ENCODE peak calls at places on chromosomes 1 and 21, in four cellular contexts. One of them, this sample, is unnamed.
A peak's percentile ranks its signal among the peaks of the same experiment; 100 is the strongest.

GRCh38 chr1:16393255-16394177 is 26.5 kb downstream of the SZRD1 start:
- DNase-seq in HCT116: no peak
- DNase-seq in GM23338: no peak
- DNase-seq in OCI-LY7: no peak
- DNase-seq in this sample: no peak

GRCh38 chr21:44365251-44365966 is 12.0 kb downstream of the TRPM2 start:
- DNase-seq in OCI-LY7: no peak
- DNase-seq in GM23338: no peak
- DNase-seq in HCT116: no peak
- DNase-seq in this sample: no peak

GRCh38 chr1:209547626-209548025 is 35.9 kb upstream of the CAMK1G start:
- DNase-seq in GM23338: no peak
- DNase-seq in OCI-LY7: no peak
- DNase-seq in HCT116: no peak
- DNase-seq in this sample: no peak

GRCh38 chr1:77412794-77413530 is 131.1 kb downstream of the AK5 start:
- DNase-seq in OCI-LY7: peak; percentile 81
- DNase-seq in GM23338: peak; percentile 63
- DNase-seq in HCT116: no peak
- DNase-seq in this sample: no peak

GRCh38 chr1:200971955-200972711 is 51.4 kb downstream of the KIF21B start:
- DNase-seq in HCT116: peak; percentile 8
- DNase-seq in OCI-LY7: peak; percentile 54
- DNase-seq in GM23338: peak; percentile 84
- DNase-seq in this sample: peak; percentile 23

GRCh38 chr1:54304518-54304917 is 101.7 kb downstream of the SSBP3 start:
- DNase-seq in GM23338: no peak
- DNase-seq in HCT116: no peak
- DNase-seq in OCI-LY7: no peak
- DNase-seq in this sample: no peak

GRCh38 chr1:36128126-36128904 is 3.3 kb upstream of the COL8A2 start:
- DNase-seq in HCT116: no peak
- DNase-seq in GM23338: no peak
- DNase-seq in OCI-LY7: no peak
- DNase-seq in this sample: no peak

GRCh38 chr1:204320413-204320812 is 39.3 kb downstream of the PLEKHA6 start:
- DNase-seq in GM23338: no peak
- DNase-seq in HCT116: no peak
- DNase-seq in OCI-LY7: no peak
- DNase-seq in this sample: no peak

GRCh38 chr1:85146972-85147359 is 53.9 kb downstream of the SYDE2 start:
- DNase-seq in GM23338: no peak
- DNase-seq in HCT116: no peak
- DNase-seq in OCI-LY7: no peak
- DNase-seq in this sample: peak; percentile 13

GRCh38 chr1:185843297-185843869 is 109.2 kb downstream of the HMCN1 start:
- DNase-seq in HCT116: no peak
- DNase-seq in GM23338: peak; percentile 43
- DNase-seq in OCI-LY7: no peak
- DNase-seq in this sample: no peak

GRCh38 chr1:44076093-44076492 is 42.5 kb upstream of the KLF17 start:
- DNase-seq in OCI-LY7: no peak
- DNase-seq in HCT116: no peak
- DNase-seq in GM23338: no peak
- DNase-seq in this sample: no peak

GRCh38 chr1:39940980-39941871 is 13.7 kb upstream of the MFSD2A start:
- DNase-seq in GM23338: no peak
- DNase-seq in HCT116: no peak
- DNase-seq in OCI-LY7: no peak
- DNase-seq in this sample: no peak

GRCh38 chr1:9275161-9275560 is 17.5 kb upstream of the SPSB1 start:
- DNase-seq in GM23338: no peak
- DNase-seq in HCT116: no peak
- DNase-seq in OCI-LY7: no peak
- DNase-seq in this sample: no peak

GRCh38 chr1:170537798-170538503 is 6.0 kb downstream of the GORAB start:
- DNase-seq in GM23338: no peak
- DNase-seq in HCT116: no peak
- DNase-seq in OCI-LY7: no peak
- DNase-seq in this sample: no peak

GRCh38 chr1:58780586-58781452 is 3.0 kb downstream of the JUN start:
- DNase-seq in OCI-LY7: no peak
- DNase-seq in GM23338: peak; percentile 43
- DNase-seq in HCT116: no peak
- DNase-seq in this sample: no peak

GRCh38 chr1:165686121-165686970 is 12.0 kb downstream of the ALDH9A1 start:
- DNase-seq in OCI-LY7: peak; percentile 50
- DNase-seq in HCT116: no peak
- DNase-seq in GM23338: peak; percentile 57
- DNase-seq in this sample: no peak

GRCh38 chr1:28553229-28553930 is 495 bp downstream of the TRNAU1AP start:
- DNase-seq in GM23338: peak; percentile 68
- DNase-seq in HCT116: no peak
- DNase-seq in OCI-LY7: peak; percentile 59
- DNase-seq in this sample: peak; percentile 62

GRCh38 chr1:179848233-179848632 is 29.4 kb downstream of the TOR1AIP2 start:
- DNase-seq in OCI-LY7: no peak
- DNase-seq in GM23338: no peak
- DNase-seq in HCT116: no peak
- DNase-seq in this sample: no peak

DNA sequence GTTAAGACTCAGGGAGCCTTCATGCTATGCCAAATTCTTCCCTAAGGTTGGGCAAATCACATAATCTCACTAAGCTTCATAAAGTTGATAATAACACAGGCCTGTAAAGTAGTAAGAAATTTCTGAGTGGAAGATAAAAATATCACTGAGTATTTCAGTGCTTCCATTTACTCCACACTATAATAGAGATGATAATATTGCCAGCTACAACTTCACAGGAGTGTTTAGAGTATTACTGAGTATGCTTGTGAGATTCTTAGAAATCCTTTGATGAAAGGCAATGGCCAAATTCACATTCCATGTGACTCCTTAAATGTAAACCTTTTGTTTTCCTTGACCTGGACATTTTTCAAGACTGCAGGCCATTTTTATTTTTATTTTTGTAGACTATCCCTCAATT is 10.4 kb downstream of the ITGB3BP start:
- DNase-seq in GM23338: no peak
- DNase-seq in OCI-LY7: no peak
- DNase-seq in HCT116: no peak
- DNase-seq in this sample: no peak
- H3K9me2 ChIP-seq in GM23338: no peaks in the 10 kb centered on the region
- H3K9me2 ChIP-seq in OCI-LY7: no peaks in the 10 kb centered on the region
- H3K9me2 ChIP-seq in HCT116: no peaks in the 10 kb centered on the region
- H3K9me2 ChIP-seq in this sample: no peaks in the 10 kb centered on the region

GRCh38 chr1:90708826-90709225 is 8.3 kb downstream of the BARHL2 start:
- DNase-seq in HCT116: no peak
- DNase-seq in OCI-LY7: no peak
- DNase-seq in GM23338: no peak
- DNase-seq in this sample: no peak
- H3K4me3 ChIP-seq in HCT116: no peak overlapping the region
- H3K4me3 ChIP-seq in OCI-LY7: no peak overlapping the region
- H3K4me3 ChIP-seq in GM23338: no peak overlapping the region
- H3K4me3 ChIP-seq in this sample: no peak overlapping the region

DNA sequence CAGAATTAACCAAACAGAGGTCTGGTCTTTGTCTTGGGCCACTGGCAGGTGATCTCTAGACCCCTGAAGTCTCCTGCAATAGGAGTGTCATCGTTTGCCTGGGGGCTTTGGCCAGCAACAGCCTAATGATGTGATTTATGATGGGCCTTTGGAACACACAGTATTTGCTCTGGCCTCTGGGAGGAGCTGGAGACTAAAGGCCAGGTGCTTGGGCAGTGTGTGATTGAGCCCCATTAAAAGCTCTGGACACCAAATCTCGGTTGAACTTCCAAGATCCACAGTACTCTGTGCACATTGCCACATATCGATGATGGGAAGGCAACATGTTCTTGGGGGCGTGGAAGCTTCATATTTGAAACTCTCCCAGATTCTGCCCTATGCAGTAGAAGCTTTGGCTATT is 32.0 kb upstream of the TLR5 start:
- DNase-seq in GM23338: peak; percentile 53
- DNase-seq in OCI-LY7: no peak
- DNase-seq in HCT116: peak; percentile 15
- DNase-seq in this sample: no peak
- TF ChIP-seq CTCF in GM23338: peak; percentile 45
- TF ChIP-seq CTCF in OCI-LY7: no peak
- TF ChIP-seq CTCF in HCT116: peak; percentile 39
- TF ChIP-seq CTCF in this sample: no peak

GRCh38 chr1:32869844-32870614 is 683 bp downstream of the FNDC5 start:
- DNase-seq in OCI-LY7: no peak
- DNase-seq in HCT116: no peak
- DNase-seq in GM23338: no peak
- DNase-seq in this sample: no peak

GRCh38 chr1:32868806-32869455 is 1.8 kb downstream of the FNDC5 start:
- DNase-seq in HCT116: no peak
- DNase-seq in OCI-LY7: no peak
- DNase-seq in GM23338: no peak
- DNase-seq in this sample: no peak

GRCh38 chr1:32867671-32868070 is 3.0 kb downstream of the FNDC5 start:
- DNase-seq in OCI-LY7: no peak
- DNase-seq in GM23338: no peak
- DNase-seq in HCT116: no peak
- DNase-seq in this sample: no peak

GRCh38 chr1:32867151-32867550 is 3.6 kb downstream of the FNDC5 start:
- DNase-seq in HCT116: no peak
- DNase-seq in GM23338: no peak
- DNase-seq in OCI-LY7: no peak
- DNase-seq in this sample: no peak

GRCh38 chr1:32868085-32868484 is 2.6 kb downstream of the FNDC5 start:
- DNase-seq in OCI-LY7: no peak
- DNase-seq in HCT116: no peak
- DNase-seq in GM23338: no peak
- DNase-seq in this sample: no peak
- H3K9me2 ChIP-seq in OCI-LY7: no peaks in the 10 kb centered on the region
- H3K9me2 ChIP-seq in HCT116: no peaks in the 10 kb centered on the region
- H3K9me2 ChIP-seq in GM23338: no peaks in the 10 kb centered on the region
- H3K9me2 ChIP-seq in this sample: no peaks in the 10 kb centered on the region

GRCh38 chr1:184824716-184825323 is 70.2 kb upstream of the EDEM3 start:
- DNase-seq in OCI-LY7: no peak
- DNase-seq in HCT116: no peak
- DNase-seq in GM23338: no peak
- DNase-seq in this sample: peak; percentile 79
- H3K4me3 ChIP-seq in OCI-LY7: no peak overlapping the region
- H3K4me3 ChIP-seq in HCT116: no peak overlapping the region
- H3K4me3 ChIP-seq in GM23338: no peak overlapping the region
- H3K4me3 ChIP-seq in this sample: no peak overlapping the region

GRCh38 chr1:6082430-6082971 is 36.8 kb downstream of the KCNAB2 start:
- DNase-seq in GM23338: peak; percentile 39
- DNase-seq in OCI-LY7: no peak
- DNase-seq in HCT116: no peak
- DNase-seq in this sample: no peak
- TF ChIP-seq CTCF in GM23338: peak; percentile 44
- TF ChIP-seq CTCF in OCI-LY7: peak; percentile 30
- TF ChIP-seq CTCF in HCT116: peak; percentile 15
- TF ChIP-seq CTCF in this sample: no peak

GRCh38 chr1:207461649-207462048 is 7.5 kb downstream of the CR2 start:
- DNase-seq in GM23338: no peak
- DNase-seq in HCT116: no peak
- DNase-seq in OCI-LY7: no peak
- DNase-seq in this sample: no peak

GRCh38 chr1:207454046-207454964 is at the start of gene CR2:
- DNase-seq in OCI-LY7: peak; percentile 86
- DNase-seq in HCT116: peak; percentile 47
- DNase-seq in GM23338: peak; percentile 93
- DNase-seq in this sample: peak; percentile 94

GRCh38 chr1:207455183-207455754 is 1.1 kb downstream of the CR2 start:
- DNase-seq in OCI-LY7: no peak
- DNase-seq in GM23338: no peak
- DNase-seq in HCT116: no peak
- DNase-seq in this sample: peak; percentile 41

GRCh38 chr1:207459008-207459407 is 4.9 kb downstream of the CR2 start:
- DNase-seq in GM23338: no peak
- DNase-seq in HCT116: no peak
- DNase-seq in OCI-LY7: peak; percentile 46
- DNase-seq in this sample: peak; percentile 54

GRCh38 chr1:207458409-207458808 is 4.3 kb downstream of the CR2 start:
- DNase-seq in OCI-LY7: no peak
- DNase-seq in HCT116: no peak
- DNase-seq in GM23338: no peak
- DNase-seq in this sample: no peak
- H3K9me2 ChIP-seq in OCI-LY7: no peaks in the 10 kb centered on the region
- H3K9me2 ChIP-seq in HCT116: peaks cover 5% of the 10 kb centered on the region
- H3K9me2 ChIP-seq in GM23338: no peaks in the 10 kb centered on the region
- H3K9me2 ChIP-seq in this sample: no peaks in the 10 kb centered on the region

GRCh38 chr1:239224100-239224499 is 162.3 kb upstream of the CHRM3 start:
- DNase-seq in GM23338: no peak
- DNase-seq in OCI-LY7: no peak
- DNase-seq in HCT116: no peak
- DNase-seq in this sample: peak; percentile 81
- H3K4me3 ChIP-seq in GM23338: no peak overlapping the region
- H3K4me3 ChIP-seq in OCI-LY7: no peak overlapping the region
- H3K4me3 ChIP-seq in HCT116: no peak overlapping the region
- H3K4me3 ChIP-seq in this sample: no peak overlapping the region

DNA sequence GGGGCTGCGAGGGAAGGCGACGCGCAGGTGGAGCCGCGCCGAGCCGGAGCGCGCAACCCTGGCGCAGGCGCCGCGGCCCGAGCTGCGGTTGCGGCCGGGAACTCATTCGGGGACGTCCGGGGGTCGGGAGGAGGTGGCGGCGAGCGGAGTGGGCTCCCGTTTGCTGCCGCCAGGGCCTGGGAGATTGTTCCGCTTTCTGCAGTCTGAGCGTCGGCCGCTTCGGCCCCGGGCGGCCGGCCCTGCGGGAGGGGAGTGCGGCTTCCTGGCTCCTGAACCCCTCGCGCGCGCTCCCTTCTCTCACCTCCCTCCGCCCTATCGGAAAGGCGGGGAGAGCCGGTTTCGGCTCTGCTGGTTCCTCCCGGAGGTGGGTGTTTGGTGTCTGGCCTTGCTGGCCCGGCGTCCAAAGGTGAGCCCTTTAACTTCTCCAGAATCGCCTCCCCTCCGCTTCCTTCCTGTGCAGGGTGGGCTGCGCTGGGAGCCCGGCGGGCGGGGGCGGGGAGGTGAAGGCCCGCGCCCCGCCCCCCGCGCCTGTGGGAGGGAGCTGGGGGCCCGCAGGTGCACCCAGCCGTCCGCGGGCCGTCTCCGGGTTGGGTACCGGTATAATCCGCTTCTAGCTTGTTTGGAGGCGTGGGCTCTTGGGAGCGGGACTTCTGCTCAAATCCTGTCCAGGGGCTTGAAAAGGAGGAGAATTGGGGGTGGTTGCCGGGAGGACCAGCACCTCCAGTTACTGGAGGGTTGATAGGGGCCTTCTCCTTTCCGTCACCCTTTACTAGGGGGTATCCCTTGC is 683 bp downstream of the LRRC8D start:
- DNase-seq in HCT116: no peak
- DNase-seq in GM23338: peak; percentile 84
- DNase-seq in OCI-LY7: peak; percentile 93
- DNase-seq in this sample: peak; percentile 79
- TF ChIP-seq CTCF in HCT116: no peak
- TF ChIP-seq CTCF in GM23338: no peak
- TF ChIP-seq CTCF in OCI-LY7: no peak
- TF ChIP-seq CTCF in this sample: no peak

This sample was measured in MM.1S.